ENCODE peak calls at places on chromosomes 5 and 9, in eight cellular contexts. N is esophagus muscularis mucosa, W is suprapubic skin, X is stomach, A is GM12878, G is SK-N-SH, M is K562, R is transverse colon. F is an unnamed sample.

GRCh38 chr9:125509476-125509875 is 197.5 kb downstream of the MAPKAP1 start:
- DNase-seq in N (peak; percentile 91), W (no peak), X (no peak), A (no peak), G (peak; percentile 45), M (no peak), R (no peak), F (no peak)

GRCh38 chr5:79111387-79111959 is at the start of gene BHMT:
- DNase-seq in N (no peak), W (no peak), X (peak; percentile 69), A (no peak), G (no peak), M (no peak), R (no peak), F (no peak)

GRCh38 chr5:35771321-35771720 is 85.4 kb upstream of the IL7R start:
- DNase-seq in N (no peak), W (no peak), X (no peak), A (no peak), G (no peak), M (no peak), R (no peak), F (no peak)

GRCh38 chr5:115543931-115544370 is 624 bp downstream of the FEM1C start:
- DNase-seq in N (no peak), W (peak; percentile 71), X (peak; percentile 55), A (no peak), G (no peak), M (peak; percentile 42), R (peak; percentile 51), F (peak; percentile 71)

GRCh38 chr5:180744253-180744652 is 4.4 kb upstream of the OR2Y1 start:
- DNase-seq in N (no peak), W (no peak), X (no peak), A (no peak), G (no peak), M (no peak), R (no peak), F (no peak)

GRCh38 chr9:34256104-34256503 is 73.0 kb downstream of the KIF24 start:
- DNase-seq in N (no peak), W (no peak), X (no peak), A (no peak), G (peak; percentile 35), M (no peak), R (no peak), F (no peak)

GRCh38 chr9:19074836-19075235 is 25.6 kb downstream of the RRAGA start:
- DNase-seq in N (no peak), W (no peak), X (no peak), A (no peak), G (no peak), M (no peak), R (no peak), F (no peak)

GRCh38 chr9:112502177-112502946 is 15.7 kb downstream of the KIAA1958 start:
- DNase-seq in N (no peak), W (no peak), X (peak; percentile 31), A (no peak), G (no peak), M (no peak), R (no peak), F (no peak)

GRCh38 chr5:179607449-179607931 is 16.0 kb downstream of the HNRNPH1 start:
- DNase-seq in N (no peak), W (peak; percentile 64), X (no peak), A (no peak), G (no peak), M (peak; percentile 8), R (no peak), F (peak; percentile 80)

GRCh38 chr5:145811834-145812625 is 23.1 kb downstream of the PRELID2 start:
- DNase-seq in N (peak; percentile 29), W (no peak), X (no peak), A (no peak), G (no peak), M (no peak), R (no peak), F (no peak)

GRCh38 chr5:171342362-171343111 is 33.5 kb downstream of the TLX3 start:
- DNase-seq in N (no peak), W (no peak), X (peak; percentile 40), A (no peak), G (peak; percentile 73), M (peak; percentile 43), R (peak; percentile 12), F (no peak)

GRCh38 chr9:13588151-13589043 is 308.9 kb upstream of the MPDZ start:
- DNase-seq in N (no peak), W (no peak), X (no peak), A (no peak), G (no peak), M (no peak), R (no peak), F (no peak)

GRCh38 chr9:130448035-130448624 is 3.4 kb downstream of the ASS1 start:
- DNase-seq in N (no peak), W (no peak), X (no peak), A (no peak), G (no peak), M (peak; percentile 34), R (no peak), F (no peak)

GRCh38 chr5:139416651-139417050 is 12.8 kb upstream of the SPATA24 start:
- DNase-seq in N (no peak), W (no peak), X (no peak), A (no peak), G (no peak), M (no peak), R (peak; percentile 73), F (no peak)

GRCh38 chr5:104184264-104184663 is 621.7 kb upstream of the NUDT12 start:
- DNase-seq in N (no peak), W (no peak), X (no peak), A (no peak), G (no peak), M (no peak), R (no peak), F (no peak)

GRCh38 chr5:19322716-19323485 is 665.1 kb downstream of the CDH18 start:
- DNase-seq in N (no peak), W (no peak), X (no peak), A (no peak), G (no peak), M (peak; percentile 19), R (no peak), F (no peak)

GRCh38 chr9:38087934-38088925 is 19.2 kb upstream of the SHB start:
- DNase-seq in N (peak; percentile 96), W (peak; percentile 83), X (peak; percentile 83), A (no peak), G (peak; percentile 84), M (peak; percentile 85), R (peak; percentile 82), F (peak; percentile 86)

GRCh38 chr5:124411089-124411488 is 335.4 kb downstream of the ZNF608 start:
- DNase-seq in N (no peak), W (no peak), X (no peak), A (peak; percentile 4), G (no peak), M (no peak), R (no peak), F (no peak)

GRCh38 chr5:17203329-17204132 is 13.9 kb upstream of the BASP1 start:
- DNase-seq in N (no peak), W (no peak), X (no peak), A (no peak), G (peak; percentile 71), M (peak; percentile 58), R (no peak), F (peak; percentile 64)

GRCh38 chr5:53874409-53874808 is 314.0 kb downstream of the NDUFS4 start:
- DNase-seq in N (no peak), W (no peak), X (no peak), A (no peak), G (peak; percentile 12), M (peak; percentile 22), R (no peak), F (no peak)

GRCh38 chr5:139637438-139638089 is 10.6 kb upstream of the CXXC5 start:
- DNase-seq in N (peak; percentile 96), W (peak; percentile 94), X (peak; percentile 83), A (no peak), G (peak; percentile 96), M (peak; percentile 93), R (peak; percentile 85), F (peak; percentile 95)

GRCh38 chr5:59793000-59793399 is 100.5 kb downstream of the PDE4D start:
- DNase-seq in N (no peak), W (no peak), X (no peak), A (no peak), G (no peak), M (no peak), R (peak; percentile 43), F (peak; percentile 92)

DNA sequence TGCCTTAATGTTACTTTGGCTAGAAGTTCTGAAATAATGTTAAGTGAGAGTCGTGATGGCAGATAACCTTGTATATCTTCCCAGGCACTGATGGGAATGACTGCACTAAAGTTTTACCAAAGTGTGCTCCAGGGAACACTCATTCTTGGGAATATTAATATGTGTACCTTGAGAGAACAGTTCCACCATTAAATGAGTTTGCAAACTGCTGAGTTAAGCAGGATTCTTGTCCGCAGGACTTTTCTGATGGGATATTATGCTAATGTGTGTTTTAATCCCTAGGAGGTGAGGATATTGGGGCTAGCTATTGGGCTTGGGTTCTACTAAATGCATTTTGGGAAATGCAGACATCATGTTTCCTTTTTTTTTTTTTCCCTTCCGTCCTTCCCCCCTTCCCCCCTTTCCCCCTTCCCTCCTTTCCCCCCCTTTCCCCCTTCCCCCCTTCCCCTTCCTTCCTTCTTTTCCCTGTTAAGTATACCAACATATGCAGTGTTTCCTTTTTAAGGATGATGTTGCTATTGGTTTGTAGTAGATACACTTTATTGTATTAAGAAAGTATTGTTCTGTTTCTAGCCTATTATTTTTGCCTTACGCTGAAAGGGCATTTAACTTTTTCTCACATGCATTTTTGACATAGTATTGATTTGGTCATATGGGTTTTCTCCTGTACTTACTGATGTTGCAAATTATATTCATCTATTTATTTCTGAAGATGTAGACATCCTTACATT is 15.5 kb downstream of the ZBTB34 start:
- DNase-seq in N (no peak), W (no peak), X (no peak), A (no peak), G (no peak), M (no peak), R (no peak), F (no peak)
- TF ChIP-seq POLR2AphosphoS5 in N (no peak), W (no peak), X (no peak), A (no peak), G (no peak), M (no peak), R (no peak), F (no peak)

GRCh38 chr9:133366435-133366834 is 9.4 kb downstream of the SURF4 start:
- DNase-seq in N (no peak), W (no peak), X (no peak), A (no peak), G (no peak), M (no peak), R (no peak), F (no peak)
- H3K4me1 ChIP-seq in N (peaks cover 43% of the 10 kb centered on the region), W (peaks cover 82% of the 10 kb centered on the region), X (peaks cover 69% of the 10 kb centered on the region), A (peaks cover 9% of the 10 kb centered on the region), G (no peaks in the 10 kb centered on the region), M (peaks cover 18% of the 10 kb centered on the region), R (peaks cover 19% of the 10 kb centered on the region), F (peaks cover 47% of the 10 kb centered on the region)

GRCh38 chr5:55427157-55427556 is 107.6 kb downstream of the PLPP1 start:
- DNase-seq in N (no peak), W (no peak), X (peak; percentile 60), A (no peak), G (peak; percentile 22), M (no peak), R (no peak), F (no peak)
- TF ChIP-seq EP300 in N (no peak), W (no peak), X (no peak), A (no peak), G (no peak), M (no peak), R (no peak), F (no peak)

DNA sequence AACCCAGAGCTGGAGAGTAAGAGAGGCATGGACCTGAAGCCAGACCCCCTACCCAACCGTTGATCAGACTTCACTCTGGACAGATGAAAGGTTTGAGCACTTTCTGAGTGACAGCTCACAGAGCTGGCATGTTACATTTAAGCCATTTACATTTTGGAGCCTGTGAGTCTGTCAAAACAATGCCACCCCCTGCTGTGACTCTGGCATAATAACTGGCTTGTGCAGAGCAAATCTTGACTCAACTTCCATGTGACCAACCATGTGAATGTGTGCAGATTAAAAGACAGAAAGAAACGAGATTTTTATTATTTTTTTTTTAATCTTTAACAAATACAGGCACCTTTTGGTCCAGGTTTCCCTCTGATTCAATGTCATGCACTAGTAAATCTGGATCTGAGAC is 48.5 kb downstream of the MFAP3 start:
- DNase-seq in N (no peak), W (no peak), X (no peak), A (no peak), G (no peak), M (no peak), R (no peak), F (no peak)
- TF ChIP-seq POLR2AphosphoS5 in N (no peak), W (no peak), X (no peak), A (no peak), G (no peak), M (no peak), R (no peak), F (no peak)